ENCODE peak calls at places on chromosomes 4 and X, in eight cellular contexts. Q, R, E, C, S, L, H and X are unnamed samples.

GRCh38 chr4:78747328-78747946 is 28.7 kb upstream of the BMP2K start:
- DNase-seq in L (no peak), S (no peak), R (no peak), Q (no peak), C (no peak), H (no peak), E (no peak), X (no peak)

GRCh38 chr4:115228851-115229250 is 115.4 kb upstream of the NDST4 start:
- DNase-seq in Q (no peak), E (no peak), H (no peak), C (no peak), L (no peak), S (no peak), R (no peak), X (no peak)

GRCh38 chrX:129779747-129780146 is at the start of gene SASH3:
- DNase-seq in S (peak), R (no peak), L (no peak), C (peak), Q (no peak), E (peak), H (peak), X (no peak)

GRCh38 chr4:89836031-89836777 is 757 bp downstream of the SNCA start:
- DNase-seq in E (no peak), C (no peak), L (no peak), R (no peak), S (no peak), Q (peak), H (no peak), X (peak)

GRCh38 chr4:107856901-107857300 is 32.2 kb downstream of the SGMS2 start:
- DNase-seq in E (no peak), C (no peak), L (no peak), S (no peak), Q (no peak), H (no peak), R (no peak), X (no peak)

GRCh38 chrX:10296581-10296980 is 139.8 kb downstream of the CLCN4 start:
- DNase-seq in H (no peak), C (no peak), Q (no peak), L (no peak), R (no peak), S (no peak), E (no peak), X (no peak)

GRCh38 chrX:135521405-135522131 is 1.1 kb downstream of the INTS6L start:
- DNase-seq in S (peak), R (peak), C (peak), H (peak), Q (peak), E (peak), L (peak), X (peak)

GRCh38 chr4:110949516-110949915 is 326.6 kb upstream of the PITX2 start:
- DNase-seq in H (no peak), C (no peak), Q (no peak), R (no peak), E (no peak), S (no peak), L (no peak), X (no peak)

GRCh38 chrX:72021975-72022374 is 109.7 kb downstream of the RTL5 start:
- DNase-seq in H (peak), L (peak), R (no peak), E (peak), Q (no peak), C (no peak), S (no peak), X (no peak)

GRCh38 chrX:69556094-69557011 is 52.2 kb downstream of the NALF2 start:
- DNase-seq in H (peak), C (no peak), Q (peak), L (peak), S (no peak), R (peak), E (peak), X (no peak)

GRCh38 chr4:111937368-111937767 is 207.9 kb upstream of the FAM241A start:
- DNase-seq in H (no peak), C (no peak), E (peak), Q (no peak), L (peak), S (no peak), R (peak), X (no peak)

DNA sequence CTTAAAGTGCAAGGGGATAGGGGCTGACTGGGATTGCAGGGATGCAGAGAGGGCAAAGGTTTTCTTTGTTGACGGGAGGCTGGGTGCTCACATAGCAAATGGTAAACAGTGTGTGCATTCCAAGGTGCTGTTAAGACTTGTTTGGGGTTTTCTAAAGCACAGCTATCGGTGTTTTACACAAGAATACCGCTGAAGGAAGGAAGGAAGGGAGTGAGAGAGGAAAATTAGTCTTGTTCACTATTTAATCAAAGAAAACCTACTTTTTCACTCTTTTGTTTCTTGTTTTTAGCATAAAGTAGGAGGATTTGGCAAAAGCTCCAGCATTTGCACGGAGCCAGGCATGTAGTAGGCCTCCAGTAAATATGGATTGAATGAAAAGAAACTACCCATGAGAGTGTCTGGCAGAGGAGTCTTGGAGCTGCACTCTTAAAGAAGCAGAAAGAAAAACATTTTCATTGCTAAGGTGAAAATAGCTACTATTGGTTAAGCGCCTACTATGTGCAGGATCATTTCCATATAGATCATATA is 99.7 kb downstream of the FIP1L1 start:
- DNase-seq in C (no peak), Q (no peak), E (no peak), S (no peak), R (peak), H (no peak), L (no peak), X (no peak)
- H3K4me3 ChIP-seq in C (no peak), Q (no peak), E (no peak), S (no peak), R (no peak), H (no peak), L (no peak), X (no peak)

DNA sequence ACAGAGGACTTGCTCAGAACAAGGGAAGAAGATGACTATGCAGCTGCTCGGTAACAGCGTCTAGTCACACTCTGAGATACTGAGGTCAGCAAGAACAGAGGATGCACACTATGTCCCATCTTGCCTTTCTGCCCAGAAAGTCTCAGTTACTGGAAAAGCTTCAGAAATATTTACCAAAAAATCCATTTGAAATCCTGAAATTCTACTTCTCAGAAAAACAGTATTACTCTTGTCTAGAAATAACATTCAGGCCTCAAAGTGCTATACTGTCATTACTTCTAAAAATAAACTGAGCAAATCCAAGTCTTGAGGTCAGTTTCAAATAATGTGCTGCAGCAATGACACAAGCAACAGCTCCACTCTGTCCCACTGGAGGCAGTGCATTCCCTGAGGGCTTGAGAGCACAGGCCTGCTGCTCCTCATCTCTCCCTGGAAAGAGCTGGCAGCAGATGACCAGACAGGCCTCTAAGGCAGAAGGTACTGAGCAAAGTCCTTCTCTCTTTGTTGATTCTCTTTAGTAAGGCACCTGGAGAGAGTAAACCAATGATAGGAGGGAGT is 76.9 kb downstream of the CAMK2D start:
- DNase-seq in H (peak), E (peak), S (peak), L (peak), R (peak), C (peak), Q (peak), X (no peak)
- TF ChIP-seq CTCF in H (peak), E (no peak), S (peak), L (no peak), R (peak), C (peak), Q (no peak), X (no peak)

DNA sequence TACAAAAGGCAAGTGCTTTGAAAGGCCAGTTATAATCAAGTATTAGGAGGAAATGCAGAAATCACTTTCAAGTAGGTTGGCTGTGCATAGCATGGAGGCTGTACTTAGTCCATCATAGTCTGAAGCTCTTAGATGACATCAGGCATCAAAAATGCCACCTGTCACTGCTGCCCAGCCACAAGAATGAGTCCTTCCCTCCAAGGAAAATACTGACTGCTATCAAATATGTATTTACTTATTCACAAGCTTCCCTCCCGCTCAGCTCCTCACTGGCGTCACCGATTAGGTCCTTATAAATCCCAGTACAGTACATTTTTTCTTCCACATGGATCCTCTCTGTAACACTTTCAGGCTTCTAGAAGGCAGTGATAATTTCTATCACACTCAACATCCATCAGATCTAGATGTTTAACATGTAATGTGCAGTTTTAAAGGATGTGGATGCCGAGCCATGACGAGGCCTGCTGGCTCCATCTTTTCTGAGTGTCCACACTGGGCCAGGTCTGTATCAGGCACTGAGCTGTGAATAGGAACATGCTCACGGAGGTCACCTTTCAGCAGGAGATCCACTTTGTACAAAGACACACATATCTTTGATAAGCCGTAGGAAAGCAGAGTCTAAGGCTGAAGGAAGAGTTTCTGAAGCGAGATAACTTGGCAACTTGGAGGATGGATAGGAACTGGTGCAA is 121.9 kb downstream of the PALLD start:
- DNase-seq in Q (no peak), H (no peak), S (peak), C (no peak), L (peak), R (peak), E (no peak), X (no peak)
- H3K4me3 ChIP-seq in Q (no peak), H (no peak), S (no peak), C (no peak), L (no peak), R (no peak), E (no peak), X (no peak)

GRCh38 chrX:153828308-153828707 is 2.0 kb downstream of the PDZD4 start:
- DNase-seq in L (no peak), R (no peak), Q (peak), S (no peak), H (no peak), C (peak), E (no peak), X (no peak)

GRCh38 chrX:153829549-153829798 is 870 bp downstream of the PDZD4 start:
- DNase-seq in C (peak), L (no peak), R (no peak), S (no peak), E (no peak), H (no peak), Q (peak), X (no peak)

GRCh38 chrX:153827903-153828302 is 2.4 kb downstream of the PDZD4 start:
- DNase-seq in S (no peak), E (no peak), C (peak), H (no peak), Q (peak), R (no peak), L (no peak), X (no peak)

GRCh38 chrX:153829799-153830631 is at the start of gene PDZD4:
- DNase-seq in H (no peak), C (peak), E (peak), S (no peak), R (no peak), L (no peak), Q (no peak), X (no peak)

DNA sequence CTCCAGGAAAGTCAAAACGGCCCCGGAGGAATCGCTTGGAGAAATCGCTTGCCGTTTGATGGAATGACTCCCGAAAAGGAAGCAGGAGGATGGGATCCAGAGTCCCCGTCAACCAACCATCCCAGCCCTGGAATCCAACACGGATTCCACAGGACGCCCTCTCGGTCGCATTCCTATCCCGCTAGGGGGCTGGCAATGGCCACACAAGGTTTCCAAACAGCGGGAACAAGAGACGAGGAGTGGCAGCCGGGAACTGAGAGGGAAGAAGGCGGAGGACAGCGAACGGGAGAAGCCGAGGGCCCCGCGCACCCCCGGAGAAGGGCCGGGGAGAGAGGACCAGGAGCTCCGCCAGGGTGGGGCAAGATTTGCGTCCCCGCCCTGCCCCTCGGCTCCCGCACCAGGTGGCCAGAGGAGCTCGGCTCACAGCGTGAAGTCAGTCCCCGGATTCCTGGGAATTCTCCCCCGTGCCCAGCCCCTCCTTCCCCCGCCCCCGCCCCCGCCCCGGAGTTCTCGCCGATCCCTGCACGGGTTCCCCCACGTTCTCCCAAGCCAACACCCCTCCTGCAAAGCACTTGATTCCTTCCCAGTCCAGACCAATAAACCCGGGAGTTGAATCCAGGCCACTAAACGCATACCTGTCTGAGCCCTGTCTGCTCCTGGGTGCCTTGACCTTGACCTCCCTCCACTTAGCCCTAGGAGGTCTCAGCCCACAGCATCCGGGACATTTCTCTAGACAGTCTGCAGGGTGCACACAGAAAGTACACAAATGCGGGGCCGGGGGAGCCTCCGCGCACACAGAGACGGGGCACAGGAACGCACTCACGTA is 1.4 kb downstream of the PDZD4 start:
- DNase-seq in R (no peak), S (no peak), Q (peak), C (peak), L (peak), H (no peak), E (no peak), X (no peak)
- TF ChIP-seq CTCF in R (no peak), S (no peak), Q (no peak), C (no peak), L (no peak), H (no peak), E (no peak), X (no peak)

GRCh38 chr4:73416423-73417087 is 12.5 kb downstream of the ALB start:
- DNase-seq in S (no peak), Q (no peak), C (no peak), R (no peak), H (no peak), E (no peak), L (no peak), X (no peak)

GRCh38 chr4:73417973-73418372 is 13.9 kb downstream of the ALB start:
- DNase-seq in R (no peak), C (no peak), S (no peak), L (no peak), Q (no peak), H (no peak), E (peak), X (no peak)

GRCh38 chr4:73414936-73415271 is 10.8 kb downstream of the ALB start:
- DNase-seq in S (no peak), H (no peak), R (peak), E (no peak), Q (no peak), L (no peak), C (no peak), X (no peak)

GRCh38 chr4:73417342-73417741 is 13.3 kb downstream of the ALB start:
- DNase-seq in S (no peak), R (no peak), C (no peak), Q (no peak), E (no peak), L (no peak), H (no peak), X (no peak)

DNA sequence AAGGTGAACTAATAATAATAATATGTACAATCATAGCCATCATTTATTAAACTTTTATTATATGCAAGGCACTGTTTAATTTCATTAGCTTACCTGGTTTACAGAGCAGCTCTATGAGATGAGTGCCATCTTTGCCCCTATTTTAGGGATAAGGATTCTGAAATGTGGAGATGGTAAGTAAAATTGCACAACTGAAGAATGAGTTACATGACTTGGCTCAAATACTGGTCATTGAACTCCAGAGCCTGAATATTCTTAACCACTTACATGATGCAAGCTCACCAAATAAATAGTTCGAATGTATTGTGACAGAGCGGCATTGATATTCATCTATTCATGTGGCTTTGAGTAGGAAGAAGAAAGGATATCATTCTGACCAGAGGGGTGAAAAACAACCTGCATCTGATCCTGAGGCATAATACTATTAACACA is 11.7 kb downstream of the ALB start:
- DNase-seq in Q (no peak), C (no peak), E (no peak), L (no peak), R (no peak), H (no peak), S (no peak), X (no peak)
- H3K4me3 ChIP-seq in Q (no peak), C (no peak), E (no peak), L (no peak), R (no peak), H (no peak), S (no peak), X (no peak)

GRCh38 chr4:147863111-147863747 is 131.3 kb downstream of the ARHGAP10 start:
- DNase-seq in S (no peak), C (no peak), H (no peak), L (no peak), E (no peak), Q (no peak), R (no peak), X (no peak)
- TF ChIP-seq CTCF in S (no peak), C (no peak), H (no peak), L (no peak), E (no peak), Q (no peak), R (no peak), X (no peak)

GRCh38 chr4:109614015-109614414 is 54.0 kb downstream of the MCUB start:
- DNase-seq in R (no peak), C (no peak), E (no peak), H (no peak), L (no peak), Q (no peak), S (no peak), X (no peak)
- H3K4me3 ChIP-seq in R (no peak), C (no peak), E (no peak), H (no peak), L (no peak), Q (no peak), S (no peak), X (no peak)

GRCh38 chr4:83780334-83780733 is 244.4 kb downstream of the GPAT3 start:
- DNase-seq in S (no peak), R (peak), H (no peak), C (no peak), E (no peak), Q (no peak), L (peak), X (no peak)
- TF ChIP-seq CTCF in S (no peak), R (peak), H (no peak), C (no peak), E (no peak), Q (no peak), L (peak), X (no peak)

DNA sequence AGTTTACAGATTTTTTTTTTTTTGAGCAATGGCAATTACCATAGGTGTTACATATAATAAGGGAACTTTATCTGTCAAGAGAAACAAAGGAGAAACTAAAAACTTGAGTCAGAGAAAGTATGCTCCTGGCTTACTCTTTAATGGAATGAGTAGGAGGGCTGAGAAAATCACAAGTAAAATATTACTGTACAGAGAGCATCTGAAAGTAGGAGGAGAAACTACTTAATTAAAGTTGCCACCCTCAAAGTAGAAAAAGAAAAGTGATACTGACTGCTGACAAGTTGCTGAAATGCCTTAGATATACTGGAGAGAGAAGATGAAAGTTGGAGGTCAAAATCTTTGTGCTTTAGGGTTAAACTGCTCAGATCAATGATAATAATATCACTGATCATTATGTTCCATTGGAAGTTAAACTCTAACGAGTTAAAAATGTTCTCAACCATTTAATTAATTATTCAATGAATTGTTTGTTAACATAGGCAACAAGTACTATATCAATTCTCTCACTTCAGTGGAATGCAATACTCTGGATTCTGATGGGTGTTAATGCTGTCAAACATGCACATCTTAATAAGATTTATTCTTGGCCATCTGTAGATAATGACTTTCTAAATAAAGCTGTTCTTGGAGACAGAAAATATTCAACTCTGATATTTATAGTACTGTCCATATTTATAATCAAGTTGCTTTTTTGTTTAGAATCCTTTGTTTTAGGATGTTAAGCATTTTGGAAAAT is 61.2 kb upstream of the CAMK2D start:
- DNase-seq in H (no peak), Q (no peak), S (no peak), E (no peak), L (no peak), C (no peak), R (no peak), X (no peak)
- H3K4me3 ChIP-seq in H (no peak), Q (no peak), S (no peak), E (no peak), L (no peak), C (no peak), R (no peak), X (no peak)